ENCODE peak calls at places on chromosomes 1 and 21, in ten cellular contexts. B, G, D, S, L, O, M, P, I and A are unnamed samples.

GRCh38 chr1:19769211-19769932 is 30.3 kb downstream of the TMCO4 start:
- ATAC-seq in G (no peak), S (no peak), O (no peak), L (no peak), M (no peak), D (no peak), I (no peak), P (no peak), B (no peak), A (no peak)

GRCh38 chr21:27024316-27024715 is 57.4 kb upstream of the ADAMTS5 start:
- ATAC-seq in G (no peak), D (no peak), P (no peak), O (no peak), L (no peak), I (peak), M (no peak), S (no peak), B (no peak), A (no peak)

GRCh38 chr21:29821230-29821629 is 118.6 kb downstream of the GRIK1 start:
- ATAC-seq in B (no peak), L (no peak), S (no peak), O (no peak), M (no peak), G (no peak), P (no peak), D (no peak), I (no peak), A (no peak)

GRCh38 chr1:96187027-96187426 is 534.6 kb upstream of the PTBP2 start:
- ATAC-seq in B (no peak), O (no peak), G (no peak), I (no peak), D (no peak), L (no peak), M (no peak), S (no peak), P (no peak), A (no peak)

GRCh38 chr1:115718011-115718754 is 50.3 kb downstream of the CASQ2 start:
- ATAC-seq in S (no peak), O (peak), G (no peak), L (peak), P (no peak), B (peak), M (peak), I (no peak), D (no peak), A (no peak)

GRCh38 chr21:43370091-43370658 is 56.8 kb downstream of the SIK1 start:
- ATAC-seq in P (no peak), D (no peak), I (no peak), L (no peak), S (no peak), O (no peak), M (no peak), B (peak), G (no peak), A (no peak)

GRCh38 chr1:224492632-224493031 is 58.0 kb upstream of the WDR26 start:
- ATAC-seq in B (no peak), M (no peak), S (no peak), D (no peak), P (no peak), L (no peak), O (no peak), I (no peak), G (no peak), A (no peak)

GRCh38 chr1:154757149-154757548 is 112.9 kb downstream of the KCNN3 start:
- ATAC-seq in L (peak), P (no peak), D (no peak), B (no peak), O (no peak), M (no peak), I (no peak), S (no peak), G (no peak), A (no peak)

GRCh38 chr1:161037661-161038522 is 872 bp downstream of the TSTD1 start:
- ATAC-seq in I (peak), B (peak), P (no peak), M (peak), S (peak), D (no peak), G (no peak), O (no peak), L (no peak), A (no peak)

GRCh38 chr1:205811660-205812059 is 1.3 kb downstream of the SLC41A1 start:
- ATAC-seq in I (no peak), G (no peak), D (no peak), L (peak), O (no peak), M (no peak), P (peak), B (no peak), S (peak), A (no peak)

GRCh38 chr1:205812271-205812877 is 624 bp downstream of the SLC41A1 start:
- ATAC-seq in I (peak), M (peak), O (peak), B (peak), G (peak), L (peak), D (no peak), S (peak), P (no peak), A (peak)

GRCh38 chr1:205810448-205811157 is 2.4 kb downstream of the SLC41A1 start:
- ATAC-seq in M (no peak), P (no peak), G (peak), D (no peak), I (no peak), L (peak), B (no peak), O (peak), S (no peak), A (no peak)

GRCh38 chr1:205813755-205814058 is 709 bp upstream of the SLC41A1 start:
- ATAC-seq in I (no peak), B (no peak), P (no peak), G (peak), O (peak), S (peak), M (peak), D (no peak), L (no peak), A (no peak)

DNA sequence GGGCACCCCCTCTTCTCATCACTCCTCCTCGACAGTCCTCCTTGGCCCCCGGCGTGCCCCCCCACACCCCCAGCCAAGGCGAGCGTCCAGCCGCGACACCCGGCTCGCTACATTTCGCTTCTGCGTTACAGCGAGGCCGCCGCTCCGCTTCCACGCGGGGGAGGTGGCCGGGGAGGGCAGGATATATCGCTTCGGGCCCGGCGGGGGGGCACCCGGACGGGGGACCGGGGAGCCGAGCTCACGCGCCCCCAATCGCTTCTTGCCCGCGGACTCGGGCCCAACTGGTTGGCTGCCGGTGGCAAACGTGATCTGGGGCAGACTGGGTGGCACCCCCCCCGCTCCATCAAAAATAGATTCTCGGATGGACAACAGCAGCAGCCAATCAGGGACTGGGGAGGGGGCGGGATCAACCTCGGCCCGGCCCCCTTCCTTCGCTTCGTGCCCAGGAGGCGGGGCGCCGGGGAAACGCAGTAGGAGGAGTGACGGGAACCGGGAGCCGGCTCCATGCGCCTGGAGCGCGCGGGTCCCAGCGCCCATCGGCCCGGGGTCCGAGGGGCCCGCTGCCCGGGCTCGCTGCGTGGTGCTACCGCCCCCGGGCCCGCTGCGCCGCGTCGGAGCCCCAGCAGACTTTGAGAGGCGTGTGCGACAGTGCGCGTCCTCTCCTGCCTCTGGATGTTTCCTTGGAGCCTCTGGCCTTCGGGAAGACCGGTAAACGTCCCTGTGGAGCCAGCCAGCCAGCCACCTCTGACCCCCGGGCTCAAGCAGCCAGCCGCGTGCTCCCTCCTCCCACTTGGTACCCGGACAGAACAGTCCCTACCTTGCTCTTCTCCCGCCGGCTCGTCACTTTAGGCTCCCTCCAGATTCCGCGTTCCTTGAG is at the start of gene SLC41A1:
- ATAC-seq in P (peak), B (peak), M (peak), I (peak), O (peak), L (peak), G (peak), D (peak), S (peak), A (peak)
- TF ChIP-seq POLR2A in P (peak), B (peak), M (peak), I (peak), O (no peak), L (peak), G (peak), D (peak), S (peak), A (peak)

GRCh38 chr1:238487931-238488330 is 597.2 kb upstream of the ZP4 start:
- ATAC-seq in G (no peak), L (no peak), B (no peak), P (no peak), M (no peak), D (no peak), S (no peak), O (no peak), I (no peak), A (no peak)

GRCh38 chr1:238485062-238485905 is 594.6 kb upstream of the ZP4 start:
- ATAC-seq in L (no peak), D (no peak), I (peak), G (peak), P (no peak), M (no peak), B (no peak), S (no peak), O (peak), A (no peak)

GRCh38 chr1:238488406-238488805 is 597.7 kb upstream of the ZP4 start:
- ATAC-seq in I (no peak), P (no peak), O (no peak), L (no peak), S (no peak), G (no peak), B (no peak), M (no peak), D (no peak), A (no peak)

GRCh38 chr1:238484121-238484520 is 593.4 kb upstream of the ZP4 start:
- ATAC-seq in L (no peak), B (no peak), S (no peak), I (no peak), M (no peak), P (no peak), G (no peak), D (no peak), O (no peak), A (no peak)

GRCh38 chr1:238485906-238486219 is 595.1 kb upstream of the ZP4 start:
- ATAC-seq in O (peak), S (no peak), D (no peak), P (no peak), I (peak), M (no peak), L (no peak), G (peak), B (no peak), A (no peak)
- TF ChIP-seq POLR2A in O (no peak), S (no peak), D (no peak), P (no peak), I (no peak), M (no peak), L (no peak), G (no peak), B (no peak), A (no peak)

GRCh38 chr1:88892146-88892877 is 945 bp upstream of the GTF2B start:
- ATAC-seq in D (peak), L (peak), S (peak), P (no peak), G (peak), O (peak), B (no peak), M (peak), I (peak), A (no peak)

GRCh38 chr1:88890790-88891317 is 513 bp downstream of the GTF2B start:
- ATAC-seq in B (peak), L (peak), O (peak), P (peak), I (peak), D (peak), S (peak), M (peak), G (peak), A (no peak)

GRCh38 chr1:88885933-88886332 is 5.4 kb downstream of the GTF2B start:
- ATAC-seq in B (no peak), L (no peak), S (no peak), I (no peak), P (no peak), G (no peak), O (no peak), M (no peak), D (no peak), A (no peak)

GRCh38 chr1:88888755-88889154 is 2.6 kb downstream of the GTF2B start:
- ATAC-seq in O (no peak), G (no peak), S (no peak), L (peak), I (no peak), D (no peak), M (no peak), B (peak), P (no peak), A (no peak)

GRCh38 chr1:88891318-88892145 is at the start of gene GTF2B:
- ATAC-seq in L (peak), O (peak), P (peak), M (peak), B (peak), S (peak), D (peak), I (peak), G (peak), A (peak)
- TF ChIP-seq POLR2A in L (peak), O (peak), P (no peak), M (peak), B (peak), S (peak), D (peak), I (peak), G (peak), A (peak)

DNA sequence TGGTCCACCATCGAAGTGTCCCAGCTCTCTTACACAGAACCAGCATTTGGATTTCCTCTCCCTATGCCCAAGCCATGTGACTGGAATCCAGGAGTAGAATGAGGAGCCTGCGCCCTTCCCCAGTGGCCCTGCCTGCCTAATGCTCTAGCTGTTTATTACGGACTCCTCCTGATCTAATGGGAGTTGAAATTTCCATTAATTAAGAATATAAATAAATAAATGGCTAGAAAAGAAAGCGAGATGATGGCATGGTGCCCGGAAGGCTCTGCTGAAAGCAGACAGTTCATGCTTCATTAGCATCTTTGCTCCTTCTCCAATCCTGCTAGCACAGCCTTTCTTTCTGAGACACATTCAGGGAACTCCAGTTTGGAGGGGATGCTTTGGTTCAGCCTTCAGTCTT is 216.2 kb downstream of the SEC16B start:
- ATAC-seq in O (no peak), G (no peak), I (no peak), P (no peak), S (no peak), D (no peak), L (no peak), M (no peak), B (no peak), A (no peak)
- TF ChIP-seq POLR2A in O (no peak), G (no peak), I (no peak), P (no peak), S (no peak), D (no peak), L (no peak), M (no peak), B (no peak), A (no peak)

DNA sequence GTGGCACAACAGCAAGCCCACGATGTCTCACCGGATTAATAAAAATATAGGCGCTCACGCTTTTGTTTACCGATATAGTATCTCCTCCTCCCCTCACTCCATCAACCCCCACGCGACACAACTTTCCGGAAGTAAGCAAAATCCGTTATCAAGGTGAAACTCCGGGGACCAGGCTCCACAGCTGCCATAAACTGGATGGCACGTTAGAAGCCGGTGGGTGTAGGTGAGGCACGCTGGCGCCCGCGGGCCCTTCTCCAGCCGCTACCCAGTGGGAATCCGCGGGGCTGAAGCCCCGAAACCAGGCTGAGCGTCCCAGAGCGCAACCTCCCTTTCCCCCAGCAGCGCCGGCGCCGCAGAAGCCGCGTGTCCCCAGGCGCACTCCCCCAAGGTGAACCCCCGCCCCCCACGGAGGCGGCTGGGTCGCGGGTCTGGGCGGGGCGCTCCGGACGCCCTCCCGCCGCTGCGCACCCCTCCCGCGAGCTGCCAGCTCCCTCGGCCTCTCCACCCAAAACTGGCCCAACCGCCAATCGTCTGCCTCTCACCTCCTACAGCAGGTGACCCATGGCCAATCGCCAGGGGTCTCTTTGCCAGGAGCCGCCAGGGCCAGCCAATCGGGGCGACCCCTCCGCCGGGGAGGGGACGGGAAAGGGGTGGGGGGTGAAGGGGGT is 112.4 kb downstream of the OSBPL9 start:
- ATAC-seq in M (peak), B (peak), O (peak), G (peak), D (peak), L (peak), I (peak), P (peak), S (peak), A (peak)
- TF ChIP-seq POLR2A in M (peak), B (peak), O (peak), G (peak), D (peak), L (peak), I (no peak), P (no peak), S (peak), A (no peak)

GRCh38 chr1:3595949-3596348 is 15.4 kb downstream of the MEGF6 start:
- ATAC-seq in S (no peak), B (no peak), D (no peak), I (no peak), P (no peak), G (no peak), M (no peak), L (no peak), O (no peak), A (no peak)
- TF ChIP-seq POLR2A in S (no peak), B (no peak), D (no peak), I (no peak), P (no peak), G (no peak), M (no peak), L (no peak), O (no peak), A (no peak)